ENCODE peak calls at places on chromosome 5, in five cellular contexts. I, L, Y, U and D are unnamed samples.

GRCh38 chr5:132688536-132689409 is 15.0 kb downstream of the IL4 start:
- DNase-seq in I (no peak), L (peak; percentile 26), Y (no peak), U (no peak), D (no peak)

GRCh38 chr5:25448646-25449045 is 803.9 kb upstream of the CDH10 start:
- DNase-seq in I (no peak), L (no peak), Y (no peak), U (no peak), D (no peak)

GRCh38 chr5:58999804-59000595 is 417.1 kb downstream of the RAB3C start:
- DNase-seq in I (no peak), L (no peak), Y (no peak), U (no peak), D (no peak)

GRCh38 chr5:143126121-143127019 is 277.1 kb downstream of the NR3C1 start:
- DNase-seq in I (no peak), L (no peak), Y (no peak), U (no peak), D (no peak)

GRCh38 chr5:147906326-147907095 is at the start of gene C5orf46:
- DNase-seq in I (no peak), L (no peak), Y (peak; percentile 28), U (no peak), D (no peak)

GRCh38 chr5:17381926-17382325 is 116.1 kb upstream of the TAF11L2 start:
- DNase-seq in I (peak; percentile 24), L (no peak), Y (no peak), U (no peak), D (no peak)

GRCh38 chr5:123785160-123786001 is 273.4 kb downstream of the CSNK1G3 start:
- DNase-seq in I (peak; percentile 11), L (peak; percentile 78), Y (peak; percentile 91), U (no peak), D (no peak)

GRCh38 chr5:59598547-59598874 is 295.0 kb downstream of the PDE4D start:
- DNase-seq in I (peak; percentile 9), L (no peak), Y (no peak), U (peak; percentile 11), D (peak; percentile 34)

GRCh38 chr5:155027993-155028629 is 14.6 kb downstream of the KIF4B start:
- DNase-seq in I (no peak), L (no peak), Y (no peak), U (no peak), D (no peak)

GRCh38 chr5:154714271-154714986 is 40.7 kb upstream of the LARP1 start:
- DNase-seq in I (peak; percentile 49), L (peak; percentile 36), Y (no peak), U (peak; percentile 20), D (peak; percentile 83)

GRCh38 chr5:39774597-39774996 is 349.8 kb upstream of the DAB2 start:
- DNase-seq in I (no peak), L (no peak), Y (no peak), U (no peak), D (no peak)
- H3K4me3 ChIP-seq in I (no peak overlapping the region), L (no peak overlapping the region), Y (no peak overlapping the region), U (no peak overlapping the region), D (no peak overlapping the region)

DNA sequence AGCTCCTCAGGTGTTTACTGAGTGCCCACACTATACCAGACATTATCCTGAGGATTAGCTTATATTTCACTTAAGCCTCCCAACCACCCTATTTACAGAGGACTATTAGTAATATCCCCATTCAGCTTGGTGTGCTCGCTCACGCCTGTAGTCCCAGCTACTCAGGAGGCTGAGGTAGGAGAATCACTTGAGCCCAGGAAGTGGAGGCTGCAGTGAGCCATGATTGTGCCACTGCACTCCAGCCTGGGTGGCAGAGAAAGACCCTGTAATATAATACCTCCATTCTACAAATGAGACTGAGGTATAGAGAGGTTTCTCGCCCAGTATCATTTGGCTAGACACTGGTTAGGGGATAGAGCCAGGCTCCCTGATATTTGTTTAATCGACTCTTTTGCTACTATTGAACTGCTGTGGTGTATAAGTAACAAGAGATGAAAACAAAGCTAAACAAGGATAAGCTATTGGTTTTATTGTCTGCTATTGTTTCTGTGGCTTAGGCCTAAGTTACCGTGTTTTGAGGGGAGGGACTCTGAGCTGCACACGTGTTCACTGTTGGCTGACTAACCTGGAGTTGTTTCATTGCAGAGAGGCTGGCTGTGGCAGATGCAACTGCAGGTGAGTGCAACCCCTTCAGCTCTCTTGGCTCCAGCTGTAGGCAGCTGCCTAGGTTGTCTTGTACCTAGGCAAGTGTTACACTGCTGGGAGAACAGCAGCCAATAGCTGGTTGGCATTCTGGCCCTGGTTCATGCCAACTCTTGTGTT is 17.8 kb upstream of the MATR3 start:
- DNase-seq in I (peak; percentile 34), L (no peak), Y (no peak), U (no peak), D (no peak)
- H3K4me3 ChIP-seq in I (no peak overlapping the region), L (no peak overlapping the region), Y (peak overlapping the region; percentile 20), U (peak overlapping the region; percentile 92), D (peak overlapping the region; percentile 41)

GRCh38 chr5:170388240-170388639 is 927 bp downstream of the KCNMB1 start:
- DNase-seq in I (no peak), L (no peak), Y (no peak), U (no peak), D (no peak)

GRCh38 chr5:170390472-170390871 is 1.3 kb upstream of the KCNMB1 start:
- DNase-seq in I (no peak), L (no peak), Y (no peak), U (no peak), D (no peak)

GRCh38 chr5:170387775-170388174 is 1.4 kb downstream of the KCNMB1 start:
- DNase-seq in I (no peak), L (no peak), Y (no peak), U (no peak), D (no peak)

GRCh38 chr5:170389250-170389902 is at the start of gene KCNMB1:
- DNase-seq in I (no peak), L (no peak), Y (no peak), U (no peak), D (no peak)

DNA sequence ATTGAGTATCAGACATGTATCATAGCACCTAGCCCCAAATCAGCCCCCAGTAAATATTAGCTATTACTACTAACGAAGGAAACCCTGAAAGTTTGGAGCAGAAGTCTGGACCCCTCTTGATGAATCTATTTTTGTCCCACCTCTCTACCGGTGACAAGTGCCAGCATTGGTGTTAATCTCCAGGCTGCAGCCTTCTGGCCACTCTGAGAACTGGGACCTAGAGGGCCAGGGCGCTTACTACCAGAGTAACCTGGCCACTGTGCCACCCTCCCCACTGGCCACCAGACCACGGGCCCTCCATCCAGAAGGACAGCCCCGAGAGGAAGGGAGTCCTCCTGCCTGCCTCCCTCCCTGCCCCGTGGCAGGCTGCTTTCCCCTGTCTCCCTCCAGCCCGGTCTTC is 349 bp downstream of the KCNMB1 start:
- DNase-seq in I (no peak), L (no peak), Y (no peak), U (no peak), D (peak; percentile 69)
- H3K4me3 ChIP-seq in I (peak overlapping the region; percentile 27), L (no peak overlapping the region), Y (no peak overlapping the region), U (no peak overlapping the region), D (no peak overlapping the region)

DNA sequence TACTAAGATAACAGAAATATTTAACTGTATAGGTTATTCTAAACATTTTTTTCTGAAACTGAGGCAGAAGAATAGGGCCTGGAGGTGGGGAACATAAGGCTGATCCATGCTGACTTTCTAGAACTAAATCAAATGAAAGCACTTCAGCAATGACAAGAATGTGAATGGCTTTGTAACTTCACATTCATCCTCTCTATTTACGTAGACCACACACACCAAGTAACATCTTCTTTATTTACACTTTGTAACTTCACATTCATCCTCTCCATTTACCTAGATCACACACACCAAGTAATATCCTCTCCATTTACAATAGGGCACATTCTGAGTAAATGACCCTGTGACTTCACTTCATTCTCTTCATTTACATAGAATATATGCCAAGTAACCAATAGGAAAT is 251.8 kb upstream of the CDH9 start:
- DNase-seq in I (no peak), L (no peak), Y (no peak), U (no peak), D (no peak)
- H3K4me3 ChIP-seq in I (no peak overlapping the region), L (no peak overlapping the region), Y (no peak overlapping the region), U (no peak overlapping the region), D (no peak overlapping the region)

GRCh38 chr5:177390363-177391300 is 6.4 kb downstream of the SLC34A1 start:
- DNase-seq in I (peak; percentile 91), L (peak; percentile 92), Y (peak; percentile 28), U (peak; percentile 89), D (peak; percentile 98)

GRCh38 chr5:177387405-177387804 is 3.2 kb downstream of the SLC34A1 start:
- DNase-seq in I (no peak), L (no peak), Y (no peak), U (no peak), D (no peak)

GRCh38 chr5:177386542-177386941 is 2.3 kb downstream of the SLC34A1 start:
- DNase-seq in I (no peak), L (no peak), Y (no peak), U (no peak), D (no peak)

GRCh38 chr5:177388521-177389052 is 4.4 kb downstream of the SLC34A1 start:
- DNase-seq in I (no peak), L (no peak), Y (no peak), U (no peak), D (no peak)

DNA sequence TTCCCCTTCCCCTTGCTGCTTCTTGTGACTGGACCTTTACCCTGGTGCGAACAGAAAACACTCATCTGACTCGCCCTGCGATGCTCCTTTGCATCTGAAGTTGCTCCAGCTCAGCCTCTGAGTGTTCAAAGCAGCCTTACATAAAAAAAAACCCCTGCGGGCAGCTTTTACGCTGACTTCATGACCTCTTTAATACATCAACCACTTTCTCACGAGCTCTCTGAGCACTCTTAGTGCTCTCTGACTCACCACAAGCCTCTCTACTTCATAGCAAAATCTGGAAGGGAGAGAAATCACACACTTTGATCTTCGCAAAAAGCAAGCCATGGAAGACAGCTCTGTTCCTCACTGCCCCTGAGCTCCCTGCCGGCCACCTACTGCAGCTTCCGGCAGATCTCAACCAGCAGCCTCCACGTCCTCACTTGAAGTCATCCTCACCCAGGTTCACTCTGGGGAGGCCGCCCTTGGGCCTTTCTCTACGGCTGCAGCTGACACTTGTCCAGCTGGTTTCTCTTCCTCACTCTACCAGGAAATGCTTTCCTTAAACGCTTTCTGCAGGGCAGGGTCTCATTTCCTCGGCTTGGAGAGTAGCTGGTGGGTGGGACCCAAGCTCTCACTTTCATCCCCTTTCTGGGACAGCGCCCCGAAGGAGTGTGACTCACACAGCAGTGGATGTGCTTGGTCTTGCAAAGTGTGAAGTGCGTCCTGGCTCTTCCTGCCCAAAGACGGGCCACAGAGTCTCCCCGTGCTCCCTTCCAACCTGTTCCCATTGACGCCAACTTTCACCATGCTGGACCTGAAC is 5.3 kb downstream of the SLC34A1 start:
- DNase-seq in I (no peak), L (peak; percentile 96), Y (peak; percentile 75), U (peak; percentile 88), D (peak; percentile 99)
- H3K4me3 ChIP-seq in I (no peak overlapping the region), L (no peak overlapping the region), Y (peak overlapping the region; percentile 3), U (peak overlapping the region; percentile 25), D (peak overlapping the region; percentile 33)

GRCh38 chr5:1708592-1709141 is 91.0 kb downstream of the MRPL36 start:
- DNase-seq in I (no peak), L (no peak), Y (no peak), U (no peak), D (no peak)
- H3K4me3 ChIP-seq in I (no peak overlapping the region), L (no peak overlapping the region), Y (no peak overlapping the region), U (no peak overlapping the region), D (no peak overlapping the region)